ENCODE peak calls at places on chromosome 22, in seven cellular contexts. L is fibroblast of mammary gland, P is BE2C, D is fibroblast of lung, V is choroid plexus epithelial cell, A is SK-N-SH, E is dorsolateral prefrontal cortex. F is an unnamed sample.

GRCh38 chr22:45645526-45646414 is 25.9 kb upstream of the ATXN10 start:
- DNase-seq in L (peak; percentile 27), P (peak; percentile 82), D (no peak), V (peak; percentile 61), A (peak; percentile 94), E (peak; percentile 52), F (peak; percentile 62)

GRCh38 chr22:39039306-39040126 is 1.1 kb upstream of the APOBEC3F start:
- DNase-seq in L (no peak), P (no peak), D (no peak), V (no peak), A (no peak), E (no peak), F (no peak)

GRCh38 chr22:49365910-49366309 is 461.8 kb downstream of the BRD1 start:
- DNase-seq in L (no peak), P (no peak), D (no peak), V (no peak), A (no peak), E (no peak), F (no peak)

GRCh38 chr22:33891992-33892391 is 28.3 kb downstream of the LARGE1 start:
- DNase-seq in L (no peak), P (no peak), D (no peak), V (no peak), A (no peak), E (no peak), F (no peak)

GRCh38 chr22:50694099-50694498 is 21.5 kb downstream of the SHANK3 start:
- DNase-seq in L (no peak), P (no peak), D (no peak), V (peak; percentile 54), A (no peak), E (no peak), F (peak; percentile 32)

GRCh38 chr22:50160947-50161346 is 9.6 kb upstream of the PANX2 start:
- DNase-seq in L (no peak), P (no peak), D (no peak), V (no peak), A (no peak), E (no peak), F (no peak)

GRCh38 chr22:24133187-24133965 is 47.9 kb upstream of the SUSD2 start:
- DNase-seq in L (peak; percentile 46), P (no peak), D (no peak), V (peak; percentile 58), A (no peak), E (no peak), F (peak; percentile 15)

GRCh38 chr22:49372530-49373288 is 455.0 kb downstream of the BRD1 start:
- DNase-seq in L (no peak), P (peak; percentile 30), D (no peak), V (no peak), A (peak; percentile 67), E (peak; percentile 2), F (peak; percentile 2)

GRCh38 chr22:37365950-37366349 is 61.3 kb downstream of the ELFN2 start:
- DNase-seq in L (no peak), P (no peak), D (no peak), V (no peak), A (no peak), E (no peak), F (no peak)

GRCh38 chr22:45577746-45578523 is 75.3 kb downstream of the FBLN1 start:
- DNase-seq in L (peak; percentile 84), P (peak; percentile 90), D (peak; percentile 67), V (peak; percentile 89), A (peak; percentile 85), E (peak; percentile 78), F (peak; percentile 88)

GRCh38 chr22:31695423-31695822 is 33.4 kb upstream of the PISD start:
- DNase-seq in L (no peak), P (no peak), D (no peak), V (peak; percentile 48), A (no peak), E (no peak), F (peak; percentile 17)

GRCh38 chr22:30636226-30637077 is 871 bp downstream of the SLC35E4 start:
- DNase-seq in L (peak; percentile 11), P (peak; percentile 30), D (peak; percentile 17), V (no peak), A (peak; percentile 60), E (peak; percentile 32), F (peak; percentile 26)

GRCh38 chr22:48520888-48521600 is 1306.6 kb downstream of the BRD1 start:
- DNase-seq in L (no peak), P (no peak), D (peak; percentile 25), V (no peak), A (no peak), E (no peak), F (no peak)

GRCh38 chr22:22813126-22814075 is 74.2 kb upstream of the IGLL5 start:
- DNase-seq in L (no peak), P (no peak), D (no peak), V (no peak), A (no peak), E (peak; percentile 56), F (no peak)

GRCh38 chr22:39343259-39344045 is 6.3 kb upstream of the SYNGR1 start:
- DNase-seq in L (peak; percentile 45), P (peak; percentile 72), D (peak; percentile 41), V (peak; percentile 80), A (peak; percentile 59), E (peak; percentile 84), F (peak; percentile 73)

GRCh38 chr22:37749223-37749622 is 52.4 kb downstream of the TRIOBP start:
- DNase-seq in L (no peak), P (no peak), D (no peak), V (no peak), A (no peak), E (no peak), F (no peak)

GRCh38 chr22:41380993-41381328 is 781 bp upstream of the TEF start:
- DNase-seq in L (peak; percentile 90), P (no peak), D (peak; percentile 88), V (peak; percentile 96), A (no peak), E (no peak), F (peak; percentile 95)

GRCh38 chr22:37218771-37219411 is 6.6 kb upstream of the SSTR3 start:
- DNase-seq in L (no peak), P (no peak), D (no peak), V (no peak), A (no peak), E (no peak), F (no peak)

GRCh38 chr22:49257551-49257951 is 570.1 kb downstream of the BRD1 start:
- DNase-seq in L (no peak), P (no peak), D (no peak), V (no peak), A (no peak), E (no peak), F (no peak)

GRCh38 chr22:38881464-38881871 is 9.5 kb upstream of the CBX6 start:
- DNase-seq in L (peak; percentile 82), P (no peak), D (peak; percentile 55), V (peak; percentile 58), A (no peak), E (peak; percentile 68), F (peak; percentile 96)

GRCh38 chr22:47017245-47017644 is 254.8 kb downstream of the TBC1D22A start:
- DNase-seq in L (no peak), P (no peak), D (no peak), V (no peak), A (no peak), E (no peak), F (no peak)

GRCh38 chr22:40509401-40510134 is 127.0 kb downstream of the MRTFA start:
- DNase-seq in L (peak; percentile 98), P (no peak), D (peak; percentile 94), V (peak; percentile 97), A (no peak), E (no peak), F (peak; percentile 92)

GRCh38 chr22:44335066-44335839 is 22.5 kb upstream of the SHISAL1 start:
- DNase-seq in L (no peak), P (no peak), D (no peak), V (no peak), A (no peak), E (no peak), F (no peak)

DNA sequence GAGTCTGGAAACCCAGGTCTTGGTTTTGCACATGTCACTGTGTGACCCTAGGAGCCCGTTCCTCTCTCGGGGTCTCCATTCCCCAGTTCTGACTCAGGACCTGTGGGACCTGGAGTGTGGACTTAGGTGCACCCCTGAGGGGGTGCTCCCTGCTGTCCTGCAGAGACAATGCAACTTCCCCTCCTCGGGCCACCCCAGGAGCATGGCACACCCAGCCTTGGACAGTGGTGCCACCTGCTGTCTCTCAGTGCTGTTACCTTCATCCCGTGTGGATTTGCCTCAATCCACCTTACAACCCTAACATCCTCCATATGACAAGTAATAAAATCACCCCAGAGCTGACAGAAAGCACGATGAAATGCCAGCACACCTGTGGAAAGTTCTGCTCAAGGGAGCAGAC is 27.5 kb upstream of the CRYBB3 start:
- DNase-seq in L (no peak), P (peak; percentile 26), D (no peak), V (peak; percentile 8), A (peak; percentile 49), E (no peak), F (no peak)
- TF ChIP-seq CTCF in L (no peak), P (peak; percentile 54), D (no peak), V (peak; percentile 41), A (peak; percentile 33), E (no peak), F (peak; percentile 14)

DNA sequence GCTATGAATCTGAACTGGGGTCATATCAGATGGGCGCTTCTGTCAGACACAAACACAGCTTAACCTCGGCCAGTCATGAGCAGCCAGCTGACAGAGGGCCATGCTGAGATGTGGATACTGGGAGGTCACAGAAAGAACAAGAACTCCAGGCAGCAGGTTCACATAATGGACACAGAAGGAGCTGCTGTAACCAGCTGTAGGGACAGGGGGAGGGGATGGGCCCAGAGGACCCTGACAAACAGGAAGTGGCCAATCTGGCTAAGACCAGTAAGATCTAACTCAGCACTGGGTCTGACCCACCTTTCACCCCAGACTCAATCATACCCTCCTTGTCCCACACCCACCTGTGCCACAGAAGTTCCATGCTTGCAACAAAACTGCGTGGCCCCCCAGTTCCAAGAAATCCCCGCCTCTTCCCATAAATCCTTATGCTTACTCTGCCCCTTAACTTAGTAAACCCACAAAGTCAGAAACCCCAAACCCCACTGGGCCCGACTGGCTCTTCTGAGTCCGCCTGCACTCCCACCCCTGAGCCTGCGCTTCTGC is 3.9 kb downstream of the APOL4 start:
- DNase-seq in L (no peak), P (no peak), D (no peak), V (no peak), A (peak; percentile 50), E (no peak), F (no peak)
- H3K4me3 ChIP-seq in L (no peak overlapping the region), P (no peak overlapping the region), D (no peak overlapping the region), V (no peak overlapping the region), A (no peak overlapping the region), E (no peak overlapping the region), F (no peak overlapping the region)

DNA sequence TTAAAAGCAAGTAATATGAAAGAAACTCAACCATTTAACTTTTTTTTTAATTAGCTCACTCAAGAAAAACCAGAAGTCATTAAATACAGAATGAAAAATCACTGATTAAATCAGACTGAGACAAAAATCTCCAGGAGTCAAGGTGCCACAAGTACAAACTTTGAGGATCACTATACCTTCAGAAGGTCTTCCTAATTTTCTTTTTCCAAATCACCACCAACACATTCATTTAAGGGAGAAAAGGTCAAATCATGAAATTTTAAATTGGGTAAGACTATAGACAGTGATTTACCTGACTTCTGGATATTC is 32.3 kb downstream of the PITPNB start:
- DNase-seq in L (no peak), P (no peak), D (no peak), V (no peak), A (no peak), E (no peak), F (no peak)
- TF ChIP-seq CTCF in L (no peak), P (no peak), D (no peak), V (no peak), A (no peak), E (no peak), F (no peak)

GRCh38 chr22:17157714-17158113 is 1.4 kb downstream of the HDHD5 start:
- DNase-seq in L (no peak), P (no peak), D (no peak), V (no peak), A (no peak), E (no peak), F (no peak)
- H3K4me3 ChIP-seq in L (no peak overlapping the region), P (peak overlapping the region; percentile 76), D (peak overlapping the region; percentile 79), V (no peak overlapping the region), A (no peak overlapping the region), E (peak overlapping the region; percentile 95), F (no peak overlapping the region)